ENCODE peak calls at places on chromosomes 12 and 14, in four cellular contexts. V, Y, R and C are unnamed samples.

GRCh38 chr14:102501751-102502315 is 7.7 kb downstream of the ANKRD9 start:
- DNase-seq in V (no peak), Y (no peak), R (no peak), C (no peak)

GRCh38 chr12:254039-254438 is 8.6 kb downstream of the SLC6A13 start:
- DNase-seq in V (no peak), Y (no peak), R (no peak), C (no peak)

GRCh38 chr14:64970776-64971451 is 1.2 kb downstream of the RAB15 start:
- DNase-seq in V (no peak), Y (no peak), R (peak), C (no peak)

GRCh38 chr14:104876251-104876699 is 11.2 kb downstream of the CEP170B start:
- DNase-seq in V (no peak), Y (no peak), R (no peak), C (peak)

GRCh38 chr12:49296034-49296835 is 1.3 kb downstream of the PRPH start:
- DNase-seq in V (no peak), Y (peak), R (peak), C (no peak)

GRCh38 chr14:66508846-66509621 is 1.1 kb downstream of the GPHN start:
- DNase-seq in V (peak), Y (peak), R (peak), C (peak)

GRCh38 chr14:42742084-42742483 is 1135.4 kb downstream of the LRFN5 start:
- DNase-seq in V (no peak), Y (no peak), R (no peak), C (no peak)

GRCh38 chr12:69097619-69098368 is 141.6 kb upstream of the CPSF6 start:
- DNase-seq in V (no peak), Y (no peak), R (no peak), C (no peak)

GRCh38 chr14:24700511-24700910 is 66.5 kb upstream of the GZMB start:
- DNase-seq in V (no peak), Y (no peak), R (no peak), C (no peak)

GRCh38 chr12:72234871-72235270 is 37.3 kb upstream of the TRHDE start:
- DNase-seq in V (no peak), Y (no peak), R (no peak), C (no peak)

GRCh38 chr14:71591929-71592328 is 340.3 kb upstream of the RGS6 start:
- DNase-seq in V (peak), Y (no peak), R (peak), C (no peak)

GRCh38 chr12:62543324-62543723 is 76.7 kb downstream of the MON2 start:
- DNase-seq in V (no peak), Y (no peak), R (no peak), C (no peak)

GRCh38 chr14:75910048-75910447 is 71.7 kb downstream of the TGFB3 start:
- DNase-seq in V (no peak), Y (no peak), R (no peak), C (no peak)

GRCh38 chr14:51950007-51950406 is 39.3 kb upstream of the RTRAF start:
- DNase-seq in V (no peak), Y (no peak), R (no peak), C (no peak)

GRCh38 chr12:70443274-70443673 is 77.2 kb downstream of the KCNMB4 start:
- DNase-seq in V (no peak), Y (no peak), R (no peak), C (no peak)

GRCh38 chr12:74491374-74491773 is 46.3 kb upstream of the ATXN7L3B start:
- DNase-seq in V (no peak), Y (no peak), R (no peak), C (no peak)

GRCh38 chr12:6961278-6961694 is 9.2 kb downstream of the PHB2 start:
- DNase-seq in V (peak), Y (peak), R (no peak), C (no peak)

GRCh38 chr12:5185435-5186069 is 141.9 kb downstream of the KCNA5 start:
- DNase-seq in V (no peak), Y (no peak), R (no peak), C (no peak)

GRCh38 chr12:52579468-52580450 is 6.1 kb upstream of the KRT74 start:
- DNase-seq in V (no peak), Y (no peak), R (no peak), C (peak)

GRCh38 chr14:42556551-42556950 is 949.9 kb downstream of the LRFN5 start:
- DNase-seq in V (no peak), Y (no peak), R (no peak), C (no peak)

GRCh38 chr12:58731096-58731495 is 189.2 kb downstream of the LRIG3 start:
- DNase-seq in V (no peak), Y (no peak), R (no peak), C (no peak)

GRCh38 chr14:29493849-29494248 is 433.8 kb downstream of the PRKD1 start:
- DNase-seq in V (no peak), Y (no peak), R (no peak), C (no peak)

GRCh38 chr12:4119157-4119761 is 154.3 kb upstream of the CCND2 start:
- DNase-seq in V (no peak), Y (no peak), R (no peak), C (no peak)

GRCh38 chr14:78612666-78613065 is 442.5 kb downstream of the NRXN3 start:
- DNase-seq in V (no peak), Y (no peak), R (no peak), C (no peak)

GRCh38 chr12:14729586-14729985 is 33.2 kb upstream of the GUCY2C start:
- DNase-seq in V (no peak), Y (no peak), R (no peak), C (no peak)

GRCh38 chr12:47039079-47039478 is 40.3 kb upstream of the PCED1B start:
- DNase-seq in V (no peak), Y (no peak), R (no peak), C (peak)